ENCODE peak calls at places on chromosomes 2 and 18, in five cellular contexts. Z is AG10803, S is NCI-H1105 treated with DMSO at 0.1 percent for 48 hours, P is cardiac muscle cell, R is thoracic aorta. F is an unnamed sample.

GRCh38 chr2:133393881-133394280 is 174.4 kb downstream of the NCKAP5 start:
- DNase-seq in P (no peak), R (no peak), S (no peak), Z (no peak), F (no peak)

GRCh38 chr18:13474907-13475306 is 251.5 kb downstream of the FAM210A start:
- DNase-seq in R (no peak), P (no peak), Z (peak), S (no peak), F (no peak)

GRCh38 chr2:54666741-54667639 is 56.5 kb upstream of the EML6 start:
- DNase-seq in R (no peak), P (peak), S (no peak), Z (no peak), F (peak)

GRCh38 chr18:8960740-8961657 is 141.5 kb upstream of the NDUFV2 start:
- DNase-seq in S (no peak), P (peak), Z (peak), R (no peak), F (no peak)

GRCh38 chr2:170843656-170844055 is 27.0 kb downstream of the GAD1 start:
- DNase-seq in S (no peak), P (peak), R (no peak), Z (peak), F (peak)

GRCh38 chr2:109269956-109270757 is 141.2 kb downstream of the SH3RF3 start:
- DNase-seq in P (no peak), R (no peak), S (no peak), Z (no peak), F (no peak)

GRCh38 chr2:86203614-86204013 is 4.4 kb downstream of the MRPL35 start:
- DNase-seq in R (no peak), S (no peak), P (no peak), Z (no peak), F (no peak)

GRCh38 chr2:239937866-239938640 is 87.1 kb downstream of the NDUFA10 start:
- DNase-seq in Z (no peak), S (no peak), P (no peak), R (no peak), F (no peak)

GRCh38 chr2:111900859-111901258 is 2.5 kb downstream of the MERTK start:
- DNase-seq in S (no peak), Z (no peak), P (peak), R (no peak), F (no peak)

GRCh38 chr2:15867194-15868171 is 72.9 kb upstream of the MYCN start:
- DNase-seq in P (no peak), Z (no peak), S (no peak), R (no peak), F (no peak)

GRCh38 chr2:38622210-38622609 is 19.5 kb upstream of the HNRNPLL start:
- DNase-seq in S (no peak), Z (no peak), R (no peak), P (peak), F (no peak)